ENCODE peak calls at places on chromosomes 16 and 17, in seven cellular contexts. One of them, this sample, is unnamed.

GRCh38 chr16:70381604-70382342 is 35.1 kb downstream of the DDX19A start:
- DNase-seq in HepG2: no peak
- DNase-seq in GM12878: no peak
- DNase-seq in HCT116: no peak
- DNase-seq in SK-N-SH: no peak
- DNase-seq in H1: no peak
- DNase-seq in K562: no peak
- DNase-seq in this sample: no peak

GRCh38 chr17:42329025-42329976 is 41.0 kb downstream of the STAT5A start:
- DNase-seq in SK-N-SH: no peak
- DNase-seq in GM12878: no peak
- DNase-seq in K562: no peak
- DNase-seq in HepG2: no peak
- DNase-seq in H1: peak
- DNase-seq in HCT116: no peak
- DNase-seq in this sample: peak

GRCh38 chr17:38534498-38534885 is 71.3 kb downstream of the SRCIN1 start:
- DNase-seq in GM12878: no peak
- DNase-seq in HCT116: no peak
- DNase-seq in SK-N-SH: no peak
- DNase-seq in K562: no peak
- DNase-seq in HepG2: no peak
- DNase-seq in H1: no peak
- DNase-seq in this sample: no peak

GRCh38 chr17:39485555-39485954 is 24.3 kb downstream of the CDK12 start:
- DNase-seq in GM12878: no peak
- DNase-seq in H1: no peak
- DNase-seq in HCT116: peak
- DNase-seq in SK-N-SH: no peak
- DNase-seq in K562: no peak
- DNase-seq in HepG2: no peak
- DNase-seq in this sample: no peak

GRCh38 chr17:2931426-2931825 is 132.0 kb downstream of the OR1D5 start:
- DNase-seq in K562: no peak
- DNase-seq in HCT116: no peak
- DNase-seq in HepG2: peak
- DNase-seq in SK-N-SH: no peak
- DNase-seq in H1: no peak
- DNase-seq in GM12878: no peak
- DNase-seq in this sample: no peak

GRCh38 chr16:71426069-71426879 is 15.6 kb downstream of the TLE7 start:
- DNase-seq in H1: peak
- DNase-seq in SK-N-SH: peak
- DNase-seq in GM12878: peak
- DNase-seq in K562: peak
- DNase-seq in HepG2: peak
- DNase-seq in HCT116: peak
- DNase-seq in this sample: no peak

GRCh38 chr16:30602595-30603277 is 7.5 kb downstream of the ZNF689 start:
- DNase-seq in HepG2: no peak
- DNase-seq in HCT116: no peak
- DNase-seq in H1: no peak
- DNase-seq in GM12878: no peak
- DNase-seq in SK-N-SH: no peak
- DNase-seq in K562: no peak
- DNase-seq in this sample: no peak

GRCh38 chr17:68544111-68544510 is 31.9 kb downstream of the PRKAR1A start:
- DNase-seq in H1: no peak
- DNase-seq in SK-N-SH: no peak
- DNase-seq in HCT116: no peak
- DNase-seq in GM12878: no peak
- DNase-seq in HepG2: no peak
- DNase-seq in K562: no peak
- DNase-seq in this sample: no peak

GRCh38 chr17:61185385-61185784 is 214.3 kb upstream of the TBX2 start:
- DNase-seq in GM12878: no peak
- DNase-seq in HepG2: no peak
- DNase-seq in HCT116: no peak
- DNase-seq in SK-N-SH: no peak
- DNase-seq in K562: no peak
- DNase-seq in H1: no peak
- DNase-seq in this sample: no peak

GRCh38 chr17:61183793-61184192 is 215.8 kb upstream of the TBX2 start:
- DNase-seq in HepG2: no peak
- DNase-seq in K562: no peak
- DNase-seq in GM12878: no peak
- DNase-seq in H1: no peak
- DNase-seq in HCT116: no peak
- DNase-seq in SK-N-SH: no peak
- DNase-seq in this sample: no peak

GRCh38 chr17:61186996-61187395 is 212.6 kb upstream of the TBX2 start:
- DNase-seq in H1: no peak
- DNase-seq in K562: no peak
- DNase-seq in GM12878: no peak
- DNase-seq in SK-N-SH: no peak
- DNase-seq in HCT116: no peak
- DNase-seq in HepG2: no peak
- DNase-seq in this sample: no peak

GRCh38 chr17:61189968-61190367 is 209.7 kb upstream of the TBX2 start:
- DNase-seq in GM12878: no peak
- DNase-seq in K562: no peak
- DNase-seq in SK-N-SH: no peak
- DNase-seq in HCT116: no peak
- DNase-seq in HepG2: no peak
- DNase-seq in H1: no peak
- DNase-seq in this sample: no peak

DNA sequence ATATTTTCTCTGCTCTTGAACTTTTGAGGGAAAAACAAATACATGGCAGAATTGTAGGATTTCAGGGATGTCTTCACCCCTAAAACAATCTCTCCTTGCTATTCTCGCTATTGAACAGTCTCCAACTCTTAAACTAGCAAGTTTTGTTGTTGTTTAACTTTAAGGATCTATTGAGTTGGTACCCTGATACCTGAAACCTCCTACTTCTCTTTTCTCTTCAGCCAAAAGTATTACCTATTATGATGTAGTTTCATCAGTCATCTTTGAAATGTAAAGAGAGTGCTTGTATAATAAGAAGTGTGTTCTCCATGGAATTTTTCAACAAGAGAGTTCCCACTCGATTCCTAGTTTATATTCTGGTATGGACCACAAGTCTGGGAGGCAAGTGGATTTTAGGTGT is 211.6 kb upstream of the TBX2 start:
- DNase-seq in H1: no peak
- DNase-seq in SK-N-SH: no peak
- DNase-seq in K562: no peak
- DNase-seq in GM12878: no peak
- DNase-seq in HepG2: no peak
- DNase-seq in HCT116: no peak
- DNase-seq in this sample: no peak
- TF ChIP-seq JUND in H1: no peak
- TF ChIP-seq JUND in SK-N-SH: no peak
- TF ChIP-seq JUND in K562: no peak
- TF ChIP-seq JUND in GM12878: no peak
- TF ChIP-seq JUND in HepG2: no peak
- TF ChIP-seq JUND in HCT116: no peak
- TF ChIP-seq JUND in this sample: no peak

DNA sequence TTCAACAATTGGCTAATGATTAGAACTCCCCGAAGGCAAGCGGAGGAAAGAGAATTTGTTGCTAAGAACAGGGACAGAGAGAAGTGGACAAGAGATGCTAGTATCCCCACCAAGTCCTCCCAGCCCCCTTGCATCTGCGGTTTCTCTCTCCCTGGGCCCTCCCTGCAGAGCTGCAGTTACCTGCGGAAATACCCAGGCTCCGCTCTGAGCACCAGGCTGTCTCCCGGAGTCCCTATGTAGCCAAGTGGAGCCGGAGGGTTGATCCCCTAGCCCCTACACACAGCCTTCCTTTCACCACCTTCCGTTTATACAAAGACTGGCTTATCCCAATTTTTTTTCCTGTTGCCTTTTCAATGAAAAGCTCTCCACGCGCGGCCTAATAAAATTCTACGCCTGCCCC is 834.4 kb downstream of the KCNJ2 start:
- DNase-seq in SK-N-SH: no peak
- DNase-seq in H1: no peak
- DNase-seq in GM12878: no peak
- DNase-seq in K562: no peak
- DNase-seq in HepG2: no peak
- DNase-seq in HCT116: no peak
- DNase-seq in this sample: no peak
- TF ChIP-seq JUND in SK-N-SH: no peak
- TF ChIP-seq JUND in H1: no peak
- TF ChIP-seq JUND in GM12878: no peak
- TF ChIP-seq JUND in K562: no peak
- TF ChIP-seq JUND in HepG2: no peak
- TF ChIP-seq JUND in HCT116: no peak
- TF ChIP-seq JUND in this sample: no peak

GRCh38 chr17:65228287-65228686 is 91.1 kb downstream of the RGS9 start:
- DNase-seq in K562: no peak
- DNase-seq in GM12878: no peak
- DNase-seq in H1: no peak
- DNase-seq in SK-N-SH: no peak
- DNase-seq in HCT116: no peak
- DNase-seq in HepG2: no peak
- DNase-seq in this sample: no peak
- TF ChIP-seq JUND in K562: no peak
- TF ChIP-seq JUND in GM12878: no peak
- TF ChIP-seq JUND in H1: no peak
- TF ChIP-seq JUND in SK-N-SH: no peak
- TF ChIP-seq JUND in HCT116: no peak
- TF ChIP-seq JUND in HepG2: no peak
- TF ChIP-seq JUND in this sample: no peak

DNA sequence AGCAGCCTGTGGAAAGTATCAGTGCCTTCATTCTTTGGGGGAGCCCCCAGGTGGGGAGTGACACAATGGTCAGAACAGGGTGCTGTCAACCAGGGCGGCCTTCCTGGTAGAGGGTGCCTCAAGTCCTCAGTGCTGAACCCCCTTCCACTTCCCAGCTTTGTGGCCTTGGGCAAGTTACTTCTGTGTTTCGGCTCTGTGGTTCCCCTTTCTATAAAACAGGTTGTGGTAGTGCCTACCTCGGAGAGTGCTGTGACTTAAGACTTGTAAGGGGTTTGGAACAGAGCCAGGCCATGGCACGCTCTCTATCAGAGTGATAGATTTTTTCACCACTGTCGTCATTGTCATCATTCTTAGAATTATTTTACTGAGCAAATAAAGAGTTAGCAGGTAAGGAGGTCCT is 141.1 kb downstream of the CCDC182 start:
- DNase-seq in SK-N-SH: no peak
- DNase-seq in H1: no peak
- DNase-seq in GM12878: peak
- DNase-seq in HepG2: no peak
- DNase-seq in K562: no peak
- DNase-seq in HCT116: no peak
- DNase-seq in this sample: no peak
- TF ChIP-seq JUND in SK-N-SH: no peak
- TF ChIP-seq JUND in H1: no peak
- TF ChIP-seq JUND in GM12878: no peak
- TF ChIP-seq JUND in HepG2: no peak
- TF ChIP-seq JUND in K562: no peak
- TF ChIP-seq JUND in HCT116: no peak
- TF ChIP-seq JUND in this sample: no peak

GRCh38 chr17:5705876-5706420 is 121.6 kb upstream of the NLRP1 start:
- DNase-seq in HCT116: no peak
- DNase-seq in HepG2: no peak
- DNase-seq in SK-N-SH: no peak
- DNase-seq in GM12878: no peak
- DNase-seq in K562: no peak
- DNase-seq in H1: no peak
- DNase-seq in this sample: no peak

GRCh38 chr17:5705081-5705875 is 121.0 kb upstream of the NLRP1 start:
- DNase-seq in K562: peak
- DNase-seq in SK-N-SH: peak
- DNase-seq in HepG2: no peak
- DNase-seq in HCT116: no peak
- DNase-seq in GM12878: no peak
- DNase-seq in H1: no peak
- DNase-seq in this sample: no peak

GRCh38 chr17:5707482-5707881 is 123.2 kb upstream of the NLRP1 start:
- DNase-seq in H1: no peak
- DNase-seq in K562: no peak
- DNase-seq in HepG2: no peak
- DNase-seq in SK-N-SH: no peak
- DNase-seq in GM12878: no peak
- DNase-seq in HCT116: no peak
- DNase-seq in this sample: no peak

GRCh38 chr17:5708344-5708743 is 124.0 kb upstream of the NLRP1 start:
- DNase-seq in HepG2: no peak
- DNase-seq in SK-N-SH: no peak
- DNase-seq in HCT116: no peak
- DNase-seq in GM12878: no peak
- DNase-seq in K562: no peak
- DNase-seq in H1: no peak
- DNase-seq in this sample: no peak

GRCh38 chr17:5706835-5707234 is 122.5 kb upstream of the NLRP1 start:
- DNase-seq in K562: peak
- DNase-seq in H1: no peak
- DNase-seq in SK-N-SH: peak
- DNase-seq in GM12878: peak
- DNase-seq in HCT116: peak
- DNase-seq in HepG2: peak
- DNase-seq in this sample: peak
- TF ChIP-seq JUND in K562: no peak
- TF ChIP-seq JUND in H1: no peak
- TF ChIP-seq JUND in SK-N-SH: no peak
- TF ChIP-seq JUND in GM12878: no peak
- TF ChIP-seq JUND in HCT116: no peak
- TF ChIP-seq JUND in HepG2: no peak
- TF ChIP-seq JUND in this sample: no peak

DNA sequence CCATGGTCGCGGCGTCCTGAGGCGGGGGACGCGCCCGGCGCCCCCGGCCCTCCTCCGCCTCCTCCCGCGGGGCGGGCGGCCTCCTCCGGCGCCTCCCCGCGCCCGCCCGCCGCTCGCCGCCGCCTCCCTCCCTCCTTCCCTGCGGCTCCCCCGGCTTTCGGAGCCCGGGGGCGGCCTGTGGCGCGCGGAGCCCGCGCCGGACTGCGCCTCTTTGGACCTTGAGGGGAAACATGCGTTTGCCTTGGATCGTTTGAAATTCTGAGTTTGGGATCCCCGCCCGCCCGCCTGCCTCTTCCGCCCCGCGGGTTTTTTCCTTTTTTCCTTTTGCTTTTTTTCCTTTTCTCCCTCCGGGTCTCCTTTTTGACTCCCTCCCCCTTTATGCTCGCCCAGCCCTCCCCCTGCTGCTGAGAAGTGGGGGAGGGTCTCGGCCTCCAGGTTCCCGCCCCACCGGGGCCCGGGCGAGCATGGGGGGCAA is 421 bp downstream of the ZNRF1 start:
- DNase-seq in GM12878: no peak
- DNase-seq in H1: no peak
- DNase-seq in SK-N-SH: no peak
- DNase-seq in K562: peak
- DNase-seq in HepG2: no peak
- DNase-seq in HCT116: no peak
- DNase-seq in this sample: peak
- TF ChIP-seq JUND in GM12878: no peak
- TF ChIP-seq JUND in H1: no peak
- TF ChIP-seq JUND in SK-N-SH: no peak
- TF ChIP-seq JUND in K562: no peak
- TF ChIP-seq JUND in HepG2: no peak
- TF ChIP-seq JUND in HCT116: no peak
- TF ChIP-seq JUND in this sample: no peak

GRCh38 chr17:7393613-7394451 is 493 bp downstream of the PLSCR3 start:
- DNase-seq in K562: peak
- DNase-seq in GM12878: no peak
- DNase-seq in HepG2: no peak
- DNase-seq in SK-N-SH: peak
- DNase-seq in H1: no peak
- DNase-seq in HCT116: no peak
- DNase-seq in this sample: peak
- TF ChIP-seq JUND in K562: no peak
- TF ChIP-seq JUND in GM12878: no peak
- TF ChIP-seq JUND in HepG2: no peak
- TF ChIP-seq JUND in SK-N-SH: no peak
- TF ChIP-seq JUND in H1: no peak
- TF ChIP-seq JUND in HCT116: no peak
- TF ChIP-seq JUND in this sample: no peak